ENCODE peak calls at places on chromosome 3, in seven cellular contexts. L is Karpas-422; G is Peyer's patch; P is CD4-positive, alpha-beta memory T cell; I is mammary epithelial cell; C is left lung; U is GM12865. W is an unnamed sample.

GRCh38 chr3:14899993-14900618 is 47.3 kb upstream of the NR2C2 start:
- DNase-seq in L (no peak), P (no peak), U (no peak), I (no peak), C (no peak), G (peak), W (no peak)

GRCh38 chr3:141204343-141204742 is 27.3 kb upstream of the PXYLP1 start:
- DNase-seq in L (peak), C (no peak), G (no peak), P (no peak), I (no peak), U (no peak), W (no peak)

GRCh38 chr3:151625057-151625456 is 108.7 kb upstream of the AADACL2 start:
- DNase-seq in L (no peak), G (no peak), I (no peak), P (no peak), U (no peak), C (no peak), W (no peak)

GRCh38 chr3:28008235-28008634 is 233.2 kb upstream of the CMC1 start:
- DNase-seq in C (no peak), I (no peak), P (no peak), L (peak), U (peak), G (no peak), W (no peak)

GRCh38 chr3:163368168-163368567 is 1710.1 kb downstream of the SI start:
- DNase-seq in L (no peak), I (no peak), U (no peak), P (no peak), C (no peak), G (no peak), W (no peak)

GRCh38 chr3:23288715-23289114 is 85.6 kb downstream of the UBE2E2 start:
- DNase-seq in P (no peak), L (no peak), C (no peak), I (no peak), G (no peak), U (no peak), W (no peak)

GRCh38 chr3:196650740-196651311 is 11.3 kb downstream of the NRROS start:
- DNase-seq in L (no peak), I (peak), U (no peak), G (peak), C (no peak), P (no peak), W (no peak)

GRCh38 chr3:57893156-57893555 is 115.1 kb upstream of the FLNB start:
- DNase-seq in G (no peak), C (no peak), U (no peak), L (no peak), I (no peak), P (no peak), W (no peak)

GRCh38 chr3:47070770-47071169 is 91.3 kb downstream of the NBEAL2 start:
- DNase-seq in U (no peak), L (no peak), P (no peak), I (no peak), C (no peak), G (no peak), W (no peak)

GRCh38 chr3:120129041-120129440 is 34.8 kb upstream of the GSK3B start:
- DNase-seq in P (no peak), U (no peak), I (no peak), L (peak), G (no peak), C (no peak), W (no peak)

GRCh38 chr3:45807645-45808540 is 11.6 kb upstream of the SLC6A20 start:
- DNase-seq in U (no peak), G (no peak), L (no peak), I (no peak), C (no peak), P (no peak), W (no peak)

GRCh38 chr3:80263260-80263659 is 495.5 kb upstream of the ROBO1 start:
- DNase-seq in P (no peak), C (no peak), G (no peak), I (no peak), U (no peak), L (no peak), W (no peak)

GRCh38 chr3:108879915-108880314 is 57.3 kb downstream of the TRAT1 start:
- DNase-seq in G (no peak), C (no peak), U (no peak), I (no peak), P (no peak), L (peak), W (no peak)

GRCh38 chr3:15382405-15382923 is 44.9 kb downstream of the METTL6 start:
- DNase-seq in G (no peak), P (no peak), L (no peak), I (no peak), C (no peak), U (no peak), W (no peak)

GRCh38 chr3:79002465-79003372 is 765.1 kb downstream of the ROBO1 start:
- DNase-seq in C (no peak), L (no peak), I (no peak), U (no peak), P (no peak), G (no peak), W (no peak)

GRCh38 chr3:188664795-188665194 is 507.0 kb upstream of the TPRG1 start:
- DNase-seq in P (no peak), U (peak), C (no peak), G (peak), L (peak), I (no peak), W (no peak)

GRCh38 chr3:81251108-81251507 is 510.3 kb downstream of the GBE1 start:
- DNase-seq in C (no peak), L (no peak), P (no peak), U (no peak), I (no peak), G (no peak), W (no peak)

GRCh38 chr3:41158947-41159346 is 40.4 kb upstream of the CTNNB1 start:
- DNase-seq in C (no peak), I (peak), U (no peak), P (no peak), L (no peak), G (peak), W (no peak)

GRCh38 chr3:86976206-86976605 is 14.7 kb downstream of the VGLL3 start:
- DNase-seq in L (no peak), C (no peak), I (no peak), P (no peak), G (no peak), U (no peak), W (no peak)

GRCh38 chr3:19901337-19901736 is 32.7 kb downstream of the EFHB start:
- DNase-seq in P (no peak), U (no peak), C (no peak), L (no peak), G (no peak), I (no peak), W (no peak)

GRCh38 chr3:18730491-18730890 is 305.4 kb upstream of the SATB1 start:
- DNase-seq in L (no peak), U (no peak), P (no peak), G (no peak), I (no peak), C (no peak), W (no peak)

GRCh38 chr3:88031543-88032148 is 27.2 kb downstream of the CGGBP1 start:
- DNase-seq in U (peak), I (peak), G (no peak), L (peak), P (no peak), C (no peak), W (peak)

GRCh38 chr3:30612422-30613134 is 6.2 kb downstream of the TGFBR2 start:
- DNase-seq in G (no peak), U (no peak), P (no peak), C (no peak), I (no peak), L (no peak), W (no peak)

GRCh38 chr3:30613135-30613825 is 6.9 kb downstream of the TGFBR2 start:
- DNase-seq in U (no peak), L (no peak), G (no peak), C (no peak), P (no peak), I (no peak), W (no peak)

GRCh38 chr3:30610702-30611410 is 4.5 kb downstream of the TGFBR2 start:
- DNase-seq in G (no peak), P (no peak), C (no peak), L (no peak), U (no peak), I (no peak), W (no peak)

GRCh38 chr3:30609930-30610701 is 3.7 kb downstream of the TGFBR2 start:
- DNase-seq in I (no peak), G (no peak), P (no peak), U (no peak), L (no peak), C (no peak), W (no peak)

DNA sequence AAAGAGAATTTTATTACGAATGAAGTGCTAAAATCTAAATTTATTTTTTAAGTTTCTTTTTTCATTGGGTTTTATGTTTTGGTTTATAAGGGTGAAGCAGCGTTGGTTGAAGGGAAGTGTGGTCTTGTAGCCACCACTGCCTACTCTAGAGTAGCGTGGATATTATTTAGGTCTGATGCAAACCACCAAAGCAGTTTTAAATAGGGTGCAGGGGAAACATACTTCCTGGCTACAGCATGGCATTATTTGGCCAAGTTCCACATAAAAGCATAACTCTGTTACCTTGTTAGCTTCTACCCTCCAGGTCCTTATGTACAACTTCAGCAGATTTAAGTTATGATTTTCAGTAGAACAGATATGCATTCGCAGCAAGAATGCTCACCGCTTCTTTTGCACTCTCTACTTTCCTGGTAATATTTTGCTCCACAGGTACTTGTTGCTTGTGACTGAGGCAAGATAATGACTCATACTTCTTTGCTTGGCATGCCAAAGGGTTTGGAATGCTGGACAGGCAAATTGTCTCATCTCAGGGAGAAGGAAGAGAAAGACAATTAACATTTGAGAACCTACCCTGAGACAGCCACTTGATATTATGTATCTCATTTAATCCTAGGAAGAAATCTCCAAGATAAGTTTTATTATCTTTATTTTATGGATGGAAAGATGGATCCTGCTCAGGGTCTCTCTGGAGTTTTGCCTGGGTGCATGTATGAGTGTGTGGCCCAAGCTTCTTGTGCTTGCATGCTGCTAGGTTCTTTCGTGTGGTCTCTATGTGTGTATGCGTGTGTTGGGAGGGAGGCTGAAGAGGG is 5.4 kb downstream of the TGFBR2 start:
- DNase-seq in U (no peak), C (no peak), P (peak), G (no peak), L (no peak), I (peak), W (no peak)
- H3K4me3 ChIP-seq in U (no peak), C (no peak), P (peak), G (peak), L (no peak), I (peak), W (no peak)

GRCh38 chr3:194984624-194985023 is 286.3 kb downstream of the XXYLT1 start:
- DNase-seq in P (no peak), G (no peak), U (no peak), C (no peak), L (no peak), I (no peak), W (no peak)
- H3K4me3 ChIP-seq in P (no peak), G (no peak), U (no peak), C (no peak), L (no peak), I (no peak), W (no peak)

GRCh38 chr3:100402150-100402706 is 889 bp downstream of the LNP1 start:
- DNase-seq in P (no peak), C (no peak), G (no peak), I (peak), U (peak), L (peak), W (no peak)
- H3K4me3 ChIP-seq in P (peak), C (peak), G (peak), I (peak), U (peak), L (peak), W (peak)

DNA sequence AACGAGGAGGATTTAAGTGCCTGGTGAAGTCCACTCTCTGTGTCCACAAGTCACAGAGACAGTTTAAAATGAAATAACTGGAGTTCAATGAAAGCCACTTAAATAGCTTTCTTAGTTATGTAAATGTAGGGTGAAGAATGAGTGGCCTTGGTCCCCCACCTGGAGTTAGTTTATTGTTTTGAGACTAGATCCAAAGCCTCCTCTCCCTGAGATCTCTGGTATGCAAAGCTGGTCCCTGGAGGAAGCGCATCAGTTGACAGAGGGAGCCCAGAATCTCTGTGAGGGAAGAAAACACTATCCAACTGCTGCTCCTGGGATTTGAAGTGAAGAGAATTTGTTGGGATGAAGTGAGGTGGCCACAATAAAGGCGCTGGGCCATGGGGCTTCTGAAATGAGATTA is 40.5 kb downstream of the EXOG start:
- DNase-seq in G (no peak), I (no peak), L (no peak), U (no peak), C (no peak), P (no peak), W (no peak)
- H3K4me3 ChIP-seq in G (no peak), I (no peak), L (no peak), U (no peak), C (no peak), P (no peak), W (no peak)

GRCh38 chr3:194532591-194532990 is 45.8 kb upstream of the ATP13A3 start:
- DNase-seq in I (no peak), P (no peak), L (no peak), U (no peak), C (no peak), G (no peak), W (no peak)
- H3K4me3 ChIP-seq in I (no peak), P (no peak), L (no peak), U (no peak), C (no peak), G (no peak), W (no peak)

DNA sequence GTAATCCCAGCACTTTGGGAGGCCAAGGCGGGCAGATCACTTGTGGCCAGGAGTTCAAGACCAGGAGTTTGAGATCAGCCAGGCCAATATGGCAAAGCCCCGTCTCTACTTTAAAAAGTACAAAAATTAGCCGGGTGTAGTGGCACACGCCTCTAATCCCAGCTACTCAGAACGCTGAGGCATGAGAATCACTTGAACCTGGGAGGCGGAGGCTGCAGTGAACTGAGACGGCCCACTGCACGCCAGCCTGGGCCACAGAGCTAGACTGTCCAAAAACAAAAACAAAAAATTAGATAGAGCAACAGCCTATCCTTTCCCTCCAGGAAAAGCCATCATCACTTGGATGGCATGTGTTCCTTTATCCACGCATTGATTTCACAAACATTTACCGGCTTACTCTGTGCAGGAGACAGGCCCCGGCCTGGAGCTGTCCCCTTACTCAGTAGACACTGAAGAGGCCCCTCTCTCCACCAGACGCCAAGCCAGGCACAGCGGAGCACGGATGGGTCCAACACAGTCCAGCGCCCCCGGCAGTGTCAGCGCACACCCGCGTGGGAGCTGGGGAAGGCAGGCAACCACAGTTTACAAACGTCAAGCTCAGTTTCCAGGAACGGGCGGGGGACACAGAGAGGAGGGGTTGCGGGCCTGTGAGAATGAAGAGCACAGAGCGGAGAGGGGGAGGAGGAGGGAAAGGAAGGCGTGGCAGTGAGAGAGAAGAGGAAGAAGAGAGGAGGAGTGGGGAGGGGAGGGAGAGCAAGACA is 3.1 kb downstream of the GP5 start:
- DNase-seq in G (peak), U (no peak), P (peak), I (no peak), C (peak), L (no peak), W (no peak)
- H3K4me3 ChIP-seq in G (no peak), U (no peak), P (peak), I (no peak), C (no peak), L (no peak), W (no peak)

GRCh38 chr3:194871143-194871863 is 185.6 kb downstream of the FAM43A start:
- DNase-seq in L (peak), I (peak), P (no peak), C (no peak), U (peak), G (peak), W (no peak)

GRCh38 chr3:194871864-194872668 is 186.4 kb downstream of the FAM43A start:
- DNase-seq in I (peak), G (peak), U (no peak), P (no peak), L (no peak), C (no peak), W (no peak)

GRCh38 chr3:194874206-194874605 is 188.5 kb downstream of the FAM43A start:
- DNase-seq in P (no peak), G (no peak), I (no peak), L (peak), U (no peak), C (no peak), W (no peak)

GRCh38 chr3:194870394-194871110 is 184.9 kb downstream of the FAM43A start:
- DNase-seq in U (no peak), I (peak), P (no peak), L (no peak), C (no peak), G (peak), W (no peak)

GRCh38 chr3:194872669-194872977 is 186.9 kb downstream of the FAM43A start:
- DNase-seq in P (no peak), I (peak), U (no peak), C (no peak), L (no peak), G (no peak), W (no peak)
- H3K4me3 ChIP-seq in P (no peak), I (no peak), U (no peak), C (no peak), L (peak), G (no peak), W (no peak)

GRCh38 chr3:117145677-117146076 is 436.1 kb downstream of the TUSC7 start:
- DNase-seq in G (no peak), L (no peak), U (no peak), C (no peak), P (no peak), I (no peak), W (no peak)

GRCh38 chr3:117144832-117145231 is 435.3 kb downstream of the TUSC7 start:
- DNase-seq in L (no peak), I (no peak), G (no peak), U (no peak), P (no peak), C (no peak), W (no peak)

GRCh38 chr3:117149577-117149976 is 440.0 kb downstream of the TUSC7 start:
- DNase-seq in G (no peak), C (no peak), P (no peak), U (no peak), I (no peak), L (no peak), W (no peak)

GRCh38 chr3:117146571-117146970 is 437.0 kb downstream of the TUSC7 start:
- DNase-seq in P (no peak), G (no peak), U (no peak), L (no peak), I (no peak), C (no peak), W (no peak)

DNA sequence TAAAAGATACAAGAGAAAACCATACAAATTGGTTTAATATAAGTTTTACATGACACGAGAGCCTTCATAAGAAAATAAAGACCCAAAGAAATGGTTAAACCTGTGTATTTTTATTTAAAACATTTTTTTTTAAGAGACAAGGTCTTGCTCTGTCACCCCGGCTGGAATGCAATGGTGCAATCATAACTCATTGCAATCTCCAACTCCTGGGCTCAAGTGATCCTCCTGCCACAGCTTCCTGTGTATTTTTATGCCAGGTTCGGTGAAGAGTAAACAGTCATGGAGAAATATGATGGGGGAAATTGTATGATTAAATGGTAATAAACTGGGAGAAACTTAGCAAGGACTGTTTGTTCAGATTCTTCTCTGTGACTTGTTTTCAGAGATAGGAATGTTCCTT is 441.0 kb downstream of the TUSC7 start:
- DNase-seq in G (no peak), I (no peak), L (no peak), U (no peak), C (no peak), P (no peak), W (no peak)
- H3K4me3 ChIP-seq in G (no peak), I (no peak), L (no peak), U (no peak), C (no peak), P (no peak), W (no peak)

GRCh38 chr3:150370129-150370602 is 37.9 kb upstream of the TSC22D2 start:
- DNase-seq in C (no peak), I (peak), G (peak), U (no peak), L (no peak), P (no peak), W (no peak)
- H3K4me3 ChIP-seq in C (no peak), I (peak), G (no peak), U (no peak), L (no peak), P (no peak), W (no peak)

W was measured in GM12864.